ENCODE peak calls at places on chromosomes 16 and 17, in four cellular contexts. A is adipocyte; K is HEK293T; V is stimulated activated CD4-positive, alpha-beta T cell treated with anti-CD3 and anti-CD28 coated beads, Interleukin-4, amount 100 ng/mL, for 24 hours. M is an unnamed sample.
A peak's percentile ranks its signal among the peaks of the same experiment; 100 is the strongest.

GRCh38 chr17:12627776-12628491 is 37.8 kb upstream of the MYOCD start:
- DNase-seq in A (peak; percentile 63), K (no peak), V (no peak), M (no peak)

GRCh38 chr17:40176409-40177110 is 710 bp upstream of the RAPGEFL1 start:
- DNase-seq in A (no peak), K (no peak), V (no peak), M (peak; percentile 57)

GRCh38 chr17:36755586-36755985 is 154.2 kb downstream of the MRM1 start:
- DNase-seq in A (no peak), K (peak; percentile 46), V (peak; percentile 43), M (peak; percentile 74)

GRCh38 chr17:44645341-44645740 is 10.9 kb upstream of the MEIOC start:
- DNase-seq in A (no peak), K (no peak), V (no peak), M (no peak)

GRCh38 chr16:11052080-11052808 is 107.9 kb downstream of the CLEC16A start:
- DNase-seq in A (no peak), K (no peak), V (peak; percentile 66), M (no peak)

GRCh38 chr16:86618431-86619262 is 40.3 kb downstream of the FOXL1 start:
- DNase-seq in A (no peak), K (no peak), V (no peak), M (no peak)

GRCh38 chr16:59047114-59047513 is 313.0 kb upstream of the GOT2 start:
- DNase-seq in A (no peak), K (no peak), V (no peak), M (peak; percentile 20)

GRCh38 chr17:82767041-82767754 is 15.3 kb downstream of the TBCD start:
- DNase-seq in A (peak; percentile 52), K (peak; percentile 73), V (peak; percentile 56), M (peak; percentile 72)

GRCh38 chr16:69017036-69017783 is 88.2 kb upstream of the HAS3 start:
- DNase-seq in A (peak; percentile 43), K (no peak), V (no peak), M (no peak)

GRCh38 chr17:47252766-47253512 is 688 bp upstream of the ITGB3 start:
- DNase-seq in A (no peak), K (no peak), V (no peak), M (no peak)

GRCh38 chr17:32277284-32277683 is 11.7 kb downstream of the RHBDL3 start:
- DNase-seq in A (peak; percentile 55), K (no peak), V (no peak), M (no peak)

GRCh38 chr17:55063857-55064485 is 95.4 kb downstream of the STXBP4 start:
- DNase-seq in A (no peak), K (no peak), V (no peak), M (no peak)

GRCh38 chr16:10130482-10130996 is 51.7 kb downstream of the GRIN2A start:
- DNase-seq in A (peak; percentile 9), K (no peak), V (no peak), M (no peak)

M was measured in NCI-H82.